ENCODE peak calls at places on chromosome 4, in six cellular contexts. R is mesendoderm, G is cardiac fibroblast, I is GM23248, Z is A549, D is astrocyte of the spinal cord. E is an unnamed sample.

GRCh38 chr4:169634975-169635374 is 14.6 kb downstream of the CLCN3 start:
- DNase-seq in R (no peak), D (no peak), I (no peak), Z (no peak), G (no peak), E (no peak)

GRCh38 chr4:86831262-86832090 is 17.7 kb downstream of the SLC10A6 start:
- DNase-seq in I (peak; percentile 97), G (peak; percentile 84), D (peak; percentile 88), Z (peak; percentile 6), R (no peak), E (no peak)

GRCh38 chr4:17494258-17494657 is 17.6 kb downstream of the QDPR start:
- DNase-seq in G (peak; percentile 67), Z (peak; percentile 6), R (peak; percentile 64), D (peak; percentile 74), I (peak; percentile 82), E (no peak)

GRCh38 chr4:91198951-91199350 is 1071.8 kb downstream of the CCSER1 start:
- DNase-seq in R (no peak), D (no peak), G (peak; percentile 5), Z (no peak), I (no peak), E (no peak)

GRCh38 chr4:156971623-156972369 is at the start of gene PDGFC:
- DNase-seq in R (peak; percentile 80), G (peak; percentile 78), D (peak; percentile 83), Z (peak; percentile 55), I (peak; percentile 79), E (peak; percentile 92)

GRCh38 chr4:151955721-151956340 is 195.0 kb upstream of the GATB start:
- DNase-seq in G (no peak), Z (no peak), I (peak; percentile 88), D (peak; percentile 48), R (peak; percentile 42), E (no peak)

GRCh38 chr4:164509951-164510350 is 244.0 kb upstream of the SMIM31 start:
- DNase-seq in I (no peak), G (no peak), R (no peak), Z (no peak), D (no peak), E (no peak)

GRCh38 chr4:87304659-87305277 is 17.9 kb downstream of the HSD17B13 start:
- DNase-seq in D (peak; percentile 32), G (peak; percentile 44), I (no peak), Z (peak; percentile 6), R (no peak), E (no peak)

GRCh38 chr4:23235613-23236390 is 543.1 kb downstream of the GBA3 start:
- DNase-seq in Z (no peak), R (peak; percentile 96), G (peak; percentile 1), I (no peak), D (no peak), E (no peak)

GRCh38 chr4:96164814-96165351 is 325.0 kb downstream of the PDHA2 start:
- DNase-seq in D (peak; percentile 93), G (peak; percentile 87), R (peak; percentile 8), Z (no peak), I (peak; percentile 0), E (no peak)

GRCh38 chr4:173167793-173168395 is 717 bp upstream of the GALNT7 start:
- DNase-seq in D (peak; percentile 43), G (peak; percentile 31), I (peak; percentile 57), Z (peak; percentile 47), R (peak; percentile 81), E (peak; percentile 67)

GRCh38 chr4:95539056-95539455 is 9.7 kb downstream of the UNC5C start:
- DNase-seq in G (no peak), I (no peak), R (no peak), D (no peak), Z (no peak), E (no peak)

GRCh38 chr4:8388471-8388870 is 52.1 kb downstream of the ACOX3 start:
- DNase-seq in Z (no peak), R (no peak), I (no peak), G (no peak), D (no peak), E (no peak)

GRCh38 chr4:36285784-36286480 is 4.5 kb downstream of the DTHD1 start:
- DNase-seq in G (no peak), R (no peak), D (no peak), I (no peak), Z (no peak), E (no peak)

GRCh38 chr4:54066718-54067129 is 2.3 kb upstream of the CHIC2 start:
- DNase-seq in G (no peak), I (no peak), Z (no peak), R (peak; percentile 78), D (no peak), E (no peak)

GRCh38 chr4:90000995-90001394 is 106.3 kb downstream of the MMRN1 start:
- DNase-seq in G (no peak), I (no peak), D (no peak), R (no peak), Z (no peak), E (no peak)

GRCh38 chr4:22539251-22539650 is 23.4 kb upstream of the ADGRA3 start:
- DNase-seq in D (no peak), I (no peak), R (no peak), G (no peak), Z (no peak), E (no peak)

GRCh38 chr4:133147365-133147821 is 1.7 kb upstream of the PCDH10 start:
- DNase-seq in D (no peak), R (peak; percentile 55), I (no peak), G (no peak), Z (no peak), E (peak; percentile 30)

GRCh38 chr4:128660361-128660964 is 149.0 kb upstream of the JADE1 start:
- DNase-seq in R (no peak), G (peak; percentile 90), D (peak; percentile 43), I (peak; percentile 63), Z (no peak), E (no peak)

GRCh38 chr4:48445704-48446103 is 37.4 kb upstream of the SLC10A4 start:
- DNase-seq in D (peak; percentile 19), Z (peak; percentile 3), R (no peak), I (peak; percentile 31), G (peak; percentile 27), E (no peak)

GRCh38 chr4:176001171-176002006 is 64.3 kb upstream of the WDR17 start:
- DNase-seq in R (peak; percentile 95), Z (peak; percentile 5), G (peak; percentile 25), I (peak; percentile 24), D (peak; percentile 43), E (peak; percentile 55)

GRCh38 chr4:59869559-59869958 is 1330.6 kb upstream of the ADGRL3 start:
- DNase-seq in I (no peak), G (no peak), R (no peak), Z (no peak), D (no peak), E (no peak)

GRCh38 chr4:5753766-5754528 is 42.9 kb downstream of the EVC start:
- DNase-seq in R (no peak), D (peak; percentile 89), G (peak; percentile 94), I (peak; percentile 87), Z (peak; percentile 43), E (no peak)

GRCh38 chr4:156838761-156839160 is 132.8 kb downstream of the PDGFC start:
- DNase-seq in Z (no peak), D (no peak), G (peak; percentile 27), R (peak; percentile 40), I (peak; percentile 58), E (no peak)

GRCh38 chr4:123526511-123526910 is 129.9 kb downstream of the SPRY1 start:
- DNase-seq in D (no peak), I (no peak), R (no peak), Z (no peak), G (no peak), E (no peak)

GRCh38 chr4:7827566-7827965 is 112.1 kb downstream of the AFAP1 start:
- DNase-seq in R (no peak), G (no peak), D (no peak), Z (no peak), I (peak; percentile 61), E (no peak)

GRCh38 chr4:131613086-131613823 is 1535.8 kb upstream of the PCDH10 start:
- DNase-seq in I (no peak), R (no peak), Z (no peak), D (no peak), G (no peak), E (no peak)

GRCh38 chr4:168560184-168560834 is 63.5 kb downstream of the PALLD start:
- DNase-seq in R (no peak), Z (no peak), D (peak; percentile 76), I (peak; percentile 30), G (peak; percentile 33), E (no peak)

GRCh38 chr4:6277139-6277802 is 7.6 kb downstream of the WFS1 start:
- DNase-seq in G (no peak), I (no peak), R (no peak), D (no peak), Z (no peak), E (no peak)

GRCh38 chr4:40750461-40751258 is 905 bp downstream of the NSUN7 start:
- DNase-seq in Z (no peak), D (peak; percentile 14), R (peak; percentile 83), G (peak; percentile 5), I (peak; percentile 35), E (peak; percentile 43)

GRCh38 chr4:138953962-138954371 is 61.6 kb upstream of the NOCT start:
- DNase-seq in D (peak; percentile 96), Z (no peak), I (peak; percentile 79), R (no peak), G (peak; percentile 94), E (no peak)

GRCh38 chr4:1204286-1204827 is 32.0 kb upstream of the SPON2 start:
- DNase-seq in G (no peak), Z (no peak), D (no peak), I (no peak), R (no peak), E (peak; percentile 42)

GRCh38 chr4:162700358-162700757 is 466.3 kb downstream of the NAF1 start:
- DNase-seq in D (no peak), G (no peak), Z (no peak), R (no peak), I (no peak), E (no peak)

GRCh38 chr4:85780664-85781063 is 305.7 kb downstream of the ARHGAP24 start:
- DNase-seq in D (peak; percentile 64), Z (no peak), R (no peak), I (peak; percentile 69), G (peak; percentile 80), E (no peak)
- H3K4me3 ChIP-seq in D (no peak overlapping the region), Z (no peak overlapping the region), R (no peak overlapping the region), I (peak overlapping the region; percentile 91), G (peak overlapping the region; percentile 48), E (no peak overlapping the region)

GRCh38 chr4:3039706-3040366 is 34.5 kb downstream of the HTT-AS start:
- DNase-seq in D (no peak), G (no peak), I (no peak), R (no peak), Z (no peak), E (no peak)
- H3K4me3 ChIP-seq in D (no peak overlapping the region), G (no peak overlapping the region), I (no peak overlapping the region), R (no peak overlapping the region), Z (no peak overlapping the region), E (no peak overlapping the region)

DNA sequence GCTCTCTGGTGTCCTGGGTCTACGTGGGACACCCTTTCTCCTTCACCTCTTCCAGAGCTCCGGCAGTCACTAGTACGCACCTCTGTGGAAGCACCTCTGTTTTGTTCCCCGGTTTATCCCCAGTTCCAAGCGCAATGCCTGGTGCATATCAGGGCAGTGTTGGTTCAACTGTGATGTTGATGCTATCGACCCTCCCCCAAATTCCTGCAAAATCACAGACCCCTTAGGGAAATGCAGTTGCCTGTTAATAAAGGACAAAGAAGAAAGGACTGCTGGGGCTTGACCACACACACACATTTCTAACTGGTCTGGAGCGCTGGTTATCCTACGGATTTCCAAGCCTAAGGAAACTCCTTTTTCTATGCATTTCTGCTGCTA is 513 bp upstream of the NMU start:
- DNase-seq in I (no peak), G (no peak), D (no peak), Z (no peak), R (peak; percentile 29), E (peak; percentile 42)
- H3K4me3 ChIP-seq in I (peak overlapping the region; percentile 58), G (peak overlapping the region; percentile 33), D (peak overlapping the region; percentile 38), Z (peak overlapping the region; percentile 40), R (no peak overlapping the region), E (peak overlapping the region; percentile 69)

GRCh38 chr4:74292111-74292870 is 16.0 kb upstream of the EPGN start:
- DNase-seq in G (no peak), Z (no peak), I (no peak), R (peak; percentile 22), D (no peak), E (no peak)
- H3K4me3 ChIP-seq in G (no peak overlapping the region), Z (no peak overlapping the region), I (no peak overlapping the region), R (no peak overlapping the region), D (no peak overlapping the region), E (no peak overlapping the region)